ENCODE peak calls at places on chromosomes 6 and 20, in eight cellular contexts. D is effector memory CD4-positive, alpha-beta T cell; W is LHCN-M2; N is fibroblast of the aortic adventitia; L is neural crest cell; E is ACHN; F is cardiac fibroblast; R is astrocyte of the spinal cord. J is an unnamed sample.

GRCh38 chr6:134419717-134420116 is 101.8 kb upstream of the SGK1 start:
- DNase-seq in D (no peak), L (no peak), W (no peak), R (no peak), N (peak; percentile 66), F (peak; percentile 75), E (no peak), J (peak; percentile 14)

GRCh38 chr20:7025635-7026034 is 258.1 kb downstream of the BMP2 start:
- DNase-seq in N (no peak), R (no peak), D (no peak), W (no peak), E (no peak), L (no peak), F (no peak), J (no peak)

GRCh38 chr6:3915076-3915791 is 66.1 kb downstream of the FAM50B start:
- DNase-seq in E (no peak), D (peak; percentile 18), F (no peak), W (no peak), R (no peak), L (no peak), N (no peak), J (no peak)

GRCh38 chr20:62159835-62160234 is 16.3 kb downstream of the SS18L1 start:
- DNase-seq in E (no peak), F (no peak), W (peak; percentile 32), N (no peak), R (peak; percentile 9), L (no peak), D (no peak), J (peak; percentile 91)

GRCh38 chr6:132333639-132334516 is 67.4 kb downstream of the MOXD1 start:
- DNase-seq in W (peak; percentile 98), D (no peak), L (no peak), R (peak; percentile 73), E (peak; percentile 92), F (peak; percentile 87), N (peak; percentile 86), J (peak; percentile 93)

GRCh38 chr6:167094820-167095637 is 27.9 kb upstream of the CCR6 start:
- DNase-seq in E (no peak), L (no peak), F (no peak), R (no peak), N (no peak), W (no peak), D (no peak), J (no peak)

GRCh38 chr20:21516861-21517565 is 3.1 kb upstream of the NKX2-2 start:
- DNase-seq in W (no peak), N (no peak), F (no peak), D (no peak), R (no peak), L (no peak), E (no peak), J (no peak)

GRCh38 chr6:168326294-168327261 is 7.0 kb upstream of the DACT2 start:
- DNase-seq in D (no peak), W (no peak), E (no peak), N (peak; percentile 93), F (peak; percentile 94), R (peak; percentile 1), L (no peak), J (no peak)

GRCh38 chr6:89734526-89734925 is 85.1 kb downstream of the MDN1 start:
- DNase-seq in L (no peak), N (no peak), W (no peak), F (peak; percentile 7), E (no peak), R (no peak), D (no peak), J (no peak)

GRCh38 chr20:10519361-10520048 is 84.4 kb downstream of the SLX4IP start:
- DNase-seq in N (peak; percentile 65), W (peak; percentile 82), D (no peak), F (peak; percentile 26), R (peak; percentile 64), E (no peak), L (no peak), J (no peak)

GRCh38 chr6:47042238-47042843 is at the start of gene ADGRF1:
- DNase-seq in E (no peak), N (no peak), D (no peak), R (no peak), F (no peak), L (no peak), W (no peak), J (no peak)

GRCh38 chr6:22756365-22756764 is 187.0 kb downstream of the HDGFL1 start:
- DNase-seq in L (no peak), W (peak; percentile 32), E (no peak), N (no peak), D (no peak), R (peak; percentile 50), F (no peak), J (no peak)

GRCh38 chr20:1330075-1330830 is 1.3 kb upstream of the SDCBP2 start:
- DNase-seq in L (no peak), W (no peak), D (peak; percentile 10), F (peak; percentile 79), R (no peak), N (peak; percentile 86), E (no peak), J (no peak)

GRCh38 chr6:144953552-144954240 is 668.6 kb downstream of the UTRN start:
- DNase-seq in R (peak; percentile 77), D (no peak), L (no peak), F (peak; percentile 42), E (peak; percentile 42), W (peak; percentile 93), N (peak; percentile 73), J (peak; percentile 78)

GRCh38 chr6:75317503-75318206 is 33.1 kb upstream of the TMEM30A start:
- DNase-seq in W (peak; percentile 15), N (peak; percentile 79), R (peak; percentile 65), D (no peak), L (no peak), E (no peak), F (peak; percentile 81), J (peak; percentile 11)

GRCh38 chr6:158853872-158854213 is 34.7 kb upstream of the EZR start:
- DNase-seq in W (no peak), E (no peak), F (no peak), R (no peak), L (no peak), D (no peak), N (no peak), J (no peak)

GRCh38 chr6:25014806-25015560 is 79.2 kb upstream of the RIPOR2 start:
- DNase-seq in D (peak; percentile 41), R (peak; percentile 83), F (peak; percentile 93), L (no peak), E (no peak), W (peak; percentile 81), N (peak; percentile 51), J (no peak)

GRCh38 chr6:136175873-136176272 is 74.2 kb downstream of the MTFR2 start:
- DNase-seq in E (no peak), D (no peak), R (no peak), W (no peak), L (no peak), F (no peak), N (no peak), J (no peak)

J was measured in RCC 7860.